ENCODE peak calls at places on chromosomes 12 and 14, in five cellular contexts. One of them, this sample, is unnamed.

GRCh38 chr12:132761032-132761910 is at the start of gene ANKLE2:
- DNase-seq in fibroblast of pulmonary artery: peak; percentile 61
- DNase-seq in choroid plexus epithelial cell: peak; percentile 81
- DNase-seq in Panc1: no peak
- DNase-seq in fibroblast of lung: peak; percentile 62
- DNase-seq in this sample: peak; percentile 17

GRCh38 chr14:39228509-39229221 is 5.0 kb upstream of the MIA2 start:
- DNase-seq in fibroblast of pulmonary artery: no peak
- DNase-seq in fibroblast of lung: no peak
- DNase-seq in choroid plexus epithelial cell: no peak
- DNase-seq in Panc1: no peak
- DNase-seq in this sample: no peak

GRCh38 chr12:68468036-68468435 is 135.9 kb upstream of the MDM1 start:
- DNase-seq in fibroblast of pulmonary artery: no peak
- DNase-seq in Panc1: no peak
- DNase-seq in fibroblast of lung: no peak
- DNase-seq in choroid plexus epithelial cell: no peak
- DNase-seq in this sample: no peak

GRCh38 chr12:132622437-132623071 is 4.0 kb downstream of the P2RX2 start:
- DNase-seq in choroid plexus epithelial cell: peak; percentile 77
- DNase-seq in fibroblast of pulmonary artery: peak; percentile 88
- DNase-seq in Panc1: no peak
- DNase-seq in fibroblast of lung: peak; percentile 83
- DNase-seq in this sample: peak; percentile 46

GRCh38 chr14:84028205-84028604 is 1501.7 kb upstream of the FLRT2 start:
- DNase-seq in choroid plexus epithelial cell: no peak
- DNase-seq in fibroblast of pulmonary artery: no peak
- DNase-seq in Panc1: no peak
- DNase-seq in fibroblast of lung: no peak
- DNase-seq in this sample: no peak

GRCh38 chr12:30694971-30695326 is 720 bp downstream of the IPO8 start:
- DNase-seq in fibroblast of pulmonary artery: peak; percentile 45
- DNase-seq in choroid plexus epithelial cell: peak; percentile 45
- DNase-seq in fibroblast of lung: peak; percentile 36
- DNase-seq in Panc1: no peak
- DNase-seq in this sample: no peak

GRCh38 chr12:106074706-106075392 is 63.9 kb downstream of the NUAK1 start:
- DNase-seq in Panc1: no peak
- DNase-seq in choroid plexus epithelial cell: peak; percentile 57
- DNase-seq in fibroblast of pulmonary artery: peak; percentile 68
- DNase-seq in fibroblast of lung: peak; percentile 86
- DNase-seq in this sample: no peak

GRCh38 chr12:7068240-7068993 is 7.9 kb downstream of the C1S start:
- DNase-seq in fibroblast of pulmonary artery: peak; percentile 49
- DNase-seq in Panc1: no peak
- DNase-seq in fibroblast of lung: no peak
- DNase-seq in choroid plexus epithelial cell: peak; percentile 65
- DNase-seq in this sample: no peak

GRCh38 chr14:54488318-54488645 is 498 bp downstream of the GMFB start:
- DNase-seq in fibroblast of lung: no peak
- DNase-seq in choroid plexus epithelial cell: no peak
- DNase-seq in fibroblast of pulmonary artery: no peak
- DNase-seq in Panc1: no peak
- DNase-seq in this sample: no peak

GRCh38 chr12:3222935-3223334 is 145.8 kb downstream of the TSPAN9 start:
- DNase-seq in choroid plexus epithelial cell: no peak
- DNase-seq in fibroblast of pulmonary artery: no peak
- DNase-seq in fibroblast of lung: no peak
- DNase-seq in Panc1: no peak
- DNase-seq in this sample: no peak

GRCh38 chr12:18496156-18496555 is 234.8 kb downstream of the PIK3C2G start:
- DNase-seq in fibroblast of lung: peak; percentile 6
- DNase-seq in Panc1: no peak
- DNase-seq in choroid plexus epithelial cell: peak; percentile 11
- DNase-seq in fibroblast of pulmonary artery: peak; percentile 4
- DNase-seq in this sample: no peak

GRCh38 chr12:125160556-125160955 is 95.3 kb downstream of the AACS start:
- DNase-seq in fibroblast of pulmonary artery: no peak
- DNase-seq in Panc1: no peak
- DNase-seq in fibroblast of lung: no peak
- DNase-seq in choroid plexus epithelial cell: no peak
- DNase-seq in this sample: no peak

GRCh38 chr14:52906141-52906601 is 44.7 kb downstream of the FERMT2 start:
- DNase-seq in fibroblast of pulmonary artery: peak; percentile 85
- DNase-seq in fibroblast of lung: peak; percentile 94
- DNase-seq in choroid plexus epithelial cell: peak; percentile 86
- DNase-seq in Panc1: peak; percentile 84
- DNase-seq in this sample: peak; percentile 60

GRCh38 chr12:108099085-108099484 is 30.0 kb upstream of the WSCD2 start:
- DNase-seq in fibroblast of pulmonary artery: no peak
- DNase-seq in choroid plexus epithelial cell: peak; percentile 19
- DNase-seq in Panc1: no peak
- DNase-seq in fibroblast of lung: no peak
- DNase-seq in this sample: no peak

GRCh38 chr12:41100572-41100971 is 87.5 kb upstream of the PDZRN4 start:
- DNase-seq in fibroblast of lung: no peak
- DNase-seq in Panc1: no peak
- DNase-seq in choroid plexus epithelial cell: no peak
- DNase-seq in fibroblast of pulmonary artery: no peak
- DNase-seq in this sample: no peak

GRCh38 chr12:93287152-93287551 is 90.6 kb upstream of the NUDT4 start:
- DNase-seq in fibroblast of lung: no peak
- DNase-seq in fibroblast of pulmonary artery: no peak
- DNase-seq in Panc1: no peak
- DNase-seq in choroid plexus epithelial cell: no peak
- DNase-seq in this sample: no peak

GRCh38 chr14:24207625-24208024 is 2.1 kb downstream of the TSSK4 start:
- DNase-seq in fibroblast of lung: no peak
- DNase-seq in fibroblast of pulmonary artery: no peak
- DNase-seq in Panc1: no peak
- DNase-seq in choroid plexus epithelial cell: no peak
- DNase-seq in this sample: no peak
- H3K4me3 ChIP-seq in fibroblast of lung: no peak overlapping the region
- H3K4me3 ChIP-seq in fibroblast of pulmonary artery: no peak overlapping the region
- H3K4me3 ChIP-seq in Panc1: no peak overlapping the region
- H3K4me3 ChIP-seq in choroid plexus epithelial cell: no peak overlapping the region
- H3K4me3 ChIP-seq in this sample: no peak overlapping the region

DNA sequence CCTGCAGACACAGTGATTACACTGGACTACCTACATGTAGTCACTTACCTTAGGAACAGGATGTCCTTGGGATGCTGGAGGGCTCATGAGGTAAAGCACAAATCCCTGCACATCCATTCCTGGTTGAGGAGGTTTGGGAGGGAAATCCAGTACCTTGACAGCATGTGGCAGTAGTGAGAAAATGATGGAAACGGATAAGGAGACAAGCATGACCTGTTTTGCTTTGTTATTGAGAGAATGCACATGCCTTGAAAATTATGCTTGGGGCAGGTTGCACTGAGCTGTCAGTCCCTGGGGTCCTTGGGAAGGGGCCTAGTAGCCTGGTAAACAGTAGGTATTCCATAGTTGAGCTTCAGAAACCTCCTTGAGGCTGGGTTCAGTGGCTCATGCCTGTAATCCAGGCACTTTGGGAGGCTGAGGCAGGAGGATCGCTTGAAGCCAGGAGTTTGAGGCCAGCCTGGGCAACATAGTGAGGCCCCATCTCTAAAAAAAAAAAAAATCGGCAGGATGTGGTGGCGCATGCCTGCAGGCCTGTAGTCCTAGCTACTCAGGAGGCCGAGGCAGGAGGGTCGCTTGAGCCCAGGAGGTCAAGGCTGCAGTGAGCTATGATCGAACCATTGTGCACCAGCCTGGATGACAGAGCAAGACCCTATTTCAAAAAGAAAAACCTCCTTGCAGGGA is 2.0 kb upstream of the SLC25A29 start:
- DNase-seq in choroid plexus epithelial cell: no peak
- DNase-seq in Panc1: no peak
- DNase-seq in fibroblast of pulmonary artery: no peak
- DNase-seq in fibroblast of lung: no peak
- DNase-seq in this sample: no peak
- H3K4me3 ChIP-seq in choroid plexus epithelial cell: no peak overlapping the region
- H3K4me3 ChIP-seq in Panc1: no peak overlapping the region
- H3K4me3 ChIP-seq in fibroblast of pulmonary artery: peak overlapping the region; percentile 77
- H3K4me3 ChIP-seq in fibroblast of lung: no peak overlapping the region
- H3K4me3 ChIP-seq in this sample: peak overlapping the region; percentile 6

DNA sequence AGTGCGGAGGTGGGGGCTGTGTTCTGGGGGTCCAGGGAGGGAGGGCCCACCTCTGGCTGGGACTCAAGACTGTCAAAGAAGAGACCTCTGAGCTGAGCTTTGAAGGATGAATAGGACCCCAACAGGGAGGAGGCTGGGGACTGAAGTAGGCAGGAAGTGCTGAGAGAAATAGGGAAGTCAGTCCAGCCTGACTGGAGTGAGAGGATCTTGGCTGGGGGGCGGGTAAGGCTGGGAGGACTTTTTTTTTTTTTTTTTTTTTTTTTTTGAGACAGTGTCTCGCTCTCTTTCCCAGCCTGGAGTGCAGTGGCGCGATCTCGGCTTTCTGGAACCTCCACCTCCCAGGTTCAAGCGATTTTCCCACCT is 8.0 kb upstream of the RACGAP1 start:
- DNase-seq in fibroblast of pulmonary artery: no peak
- DNase-seq in fibroblast of lung: no peak
- DNase-seq in Panc1: no peak
- DNase-seq in choroid plexus epithelial cell: no peak
- DNase-seq in this sample: no peak
- H3K4me3 ChIP-seq in fibroblast of pulmonary artery: no peak overlapping the region
- H3K4me3 ChIP-seq in fibroblast of lung: no peak overlapping the region
- H3K4me3 ChIP-seq in Panc1: no peak overlapping the region
- H3K4me3 ChIP-seq in choroid plexus epithelial cell: no peak overlapping the region
- H3K4me3 ChIP-seq in this sample: no peak overlapping the region

DNA sequence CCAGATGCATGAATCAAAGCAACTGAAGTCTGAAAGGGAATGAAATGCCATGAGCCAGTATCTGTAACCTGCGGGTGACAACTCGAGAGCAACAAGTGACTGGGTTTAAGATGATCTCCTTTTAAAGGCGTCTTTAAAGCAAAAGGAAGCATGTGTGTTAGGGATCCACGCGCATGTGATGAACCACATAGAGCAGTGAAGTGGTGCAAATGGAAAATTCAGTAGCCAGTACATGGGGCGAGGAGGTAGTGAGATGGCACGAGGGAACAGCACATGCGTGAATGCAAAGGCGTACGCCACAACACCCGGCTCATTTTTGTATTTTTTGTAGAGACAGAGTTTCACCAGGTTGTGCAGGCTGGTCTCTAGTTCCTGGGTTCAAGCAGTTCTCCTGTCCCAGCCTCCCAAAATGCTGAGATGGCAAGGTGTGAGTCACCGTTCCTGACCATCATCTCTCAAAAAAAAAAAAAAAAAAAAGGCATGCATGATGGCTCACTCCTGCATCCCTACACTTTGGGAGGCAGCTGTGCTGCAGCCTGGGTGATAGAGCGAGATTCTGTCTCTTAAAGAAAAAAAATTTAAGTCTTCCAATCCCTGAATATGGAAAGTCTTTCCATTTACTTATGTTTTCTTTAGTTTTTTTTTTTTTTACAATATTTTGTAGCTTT is 24.6 kb upstream of the BCL7A start:
- DNase-seq in fibroblast of lung: no peak
- DNase-seq in Panc1: no peak
- DNase-seq in fibroblast of pulmonary artery: no peak
- DNase-seq in choroid plexus epithelial cell: no peak
- DNase-seq in this sample: no peak
- H3K4me3 ChIP-seq in fibroblast of lung: no peak overlapping the region
- H3K4me3 ChIP-seq in Panc1: no peak overlapping the region
- H3K4me3 ChIP-seq in fibroblast of pulmonary artery: no peak overlapping the region
- H3K4me3 ChIP-seq in choroid plexus epithelial cell: no peak overlapping the region
- H3K4me3 ChIP-seq in this sample: no peak overlapping the region

GRCh38 chr12:56630180-56630632 is at the start of gene BAZ2A:
- DNase-seq in Panc1: no peak
- DNase-seq in fibroblast of lung: peak; percentile 72
- DNase-seq in fibroblast of pulmonary artery: peak; percentile 79
- DNase-seq in choroid plexus epithelial cell: peak; percentile 84
- DNase-seq in this sample: no peak
- H3K4me3 ChIP-seq in Panc1: peak within 1 kb of the TSS; percentile 99
- H3K4me3 ChIP-seq in fibroblast of lung: peak within 1 kb of the TSS; percentile 97
- H3K4me3 ChIP-seq in fibroblast of pulmonary artery: peak within 1 kb of the TSS; percentile 95
- H3K4me3 ChIP-seq in choroid plexus epithelial cell: peak within 1 kb of the TSS; percentile 91
- H3K4me3 ChIP-seq in this sample: peak within 1 kb of the TSS; percentile 91